ENCODE peak calls at places on chromosomes 12 and 14, in four cellular contexts. X, O, U and J are unnamed samples. For H3K4me1, the result is how much of the 10 kb centered on the place peaks cover.

GRCh38 chr12:54134395-54134794 is 54.4 kb downstream of the SMUG1 start:
- DNase-seq in O (no peak), X (no peak), U (no peak), J (no peak)

GRCh38 chr14:21405097-21405496 is 21.3 kb upstream of the SUPT16H start:
- DNase-seq in X (no peak), O (peak), U (no peak), J (no peak)

GRCh38 chr12:33304176-33304575 is 135.4 kb downstream of the SYT10 start:
- DNase-seq in X (no peak), O (no peak), U (no peak), J (no peak)

GRCh38 chr14:61153436-61153835 is 127.7 kb downstream of the TMEM30B start:
- DNase-seq in O (peak), X (peak), U (peak), J (no peak)

GRCh38 chr12:66688836-66689439 is 10.1 kb upstream of the GRIP1 start:
- DNase-seq in U (peak), O (peak), X (peak), J (no peak)

GRCh38 chr14:77914073-77914721 is 114.3 kb downstream of the ADCK1 start:
- DNase-seq in U (no peak), O (no peak), X (no peak), J (no peak)

GRCh38 chr14:43778956-43779639 is 728.0 kb downstream of the FSCB start:
- DNase-seq in O (no peak), X (no peak), U (no peak), J (no peak)

GRCh38 chr14:105317546-105317945 is 3.0 kb downstream of the PACS2 start:
- DNase-seq in X (peak), U (peak), O (peak), J (peak)

GRCh38 chr12:124608451-124608870 is 41.0 kb upstream of the NCOR2 start:
- DNase-seq in U (peak), O (no peak), X (no peak), J (no peak)

GRCh38 chr12:126668538-126668937 is 1598.4 kb upstream of the TMEM132C start:
- DNase-seq in U (peak), O (peak), X (no peak), J (no peak)

GRCh38 chr12:130088509-130088908 is 73.8 kb upstream of the FZD10 start:
- DNase-seq in O (no peak), X (no peak), U (no peak), J (no peak)

GRCh38 chr14:21467620-21468019 is 9.1 kb downstream of the RAB2B start:
- DNase-seq in O (peak), X (peak), U (peak), J (no peak)

GRCh38 chr12:45726594-45727300 is 2.8 kb upstream of the ARID2 start:
- DNase-seq in X (peak), U (peak), O (peak), J (peak)

GRCh38 chr12:56307221-56307965 is 7.3 kb upstream of the CS start:
- DNase-seq in X (no peak), U (no peak), O (no peak), J (no peak)

GRCh38 chr14:21711360-21711961 is 37.8 kb upstream of the OR4E1 start:
- DNase-seq in X (peak), U (peak), O (peak), J (no peak)

GRCh38 chr12:119940881-119941280 is 48.2 kb upstream of the BICDL1 start:
- DNase-seq in X (peak), O (peak), U (peak), J (no peak)

GRCh38 chr12:105100207-105100985 is 7.1 kb upstream of the WASHC4 start:
- DNase-seq in U (peak), X (peak), O (peak), J (no peak)

GRCh38 chr12:54055522-54055921 is 1.9 kb downstream of the HOXC4 start:
- DNase-seq in U (no peak), O (no peak), X (no peak), J (no peak)

GRCh38 chr14:67663633-67664032 is 10.8 kb downstream of the VTI1B start:
- DNase-seq in X (no peak), O (no peak), U (no peak), J (no peak)

GRCh38 chr14:95057851-95058250 is 99.5 kb downstream of the DICER1 start:
- DNase-seq in X (no peak), U (no peak), O (no peak), J (no peak)

GRCh38 chr12:16526693-16527092 is 79.3 kb downstream of the LMO3 start:
- DNase-seq in X (peak), O (peak), U (peak), J (no peak)

GRCh38 chr14:50717826-50718225 is 49.7 kb upstream of the SAV1 start:
- DNase-seq in X (no peak), U (no peak), O (no peak), J (no peak)

GRCh38 chr12:39931857-39932256 is 174.0 kb downstream of the SLC2A13 start:
- DNase-seq in O (no peak), U (no peak), X (no peak), J (no peak)

GRCh38 chr14:59850458-59850857 is 20.1 kb downstream of the RTN1 start:
- DNase-seq in U (no peak), X (no peak), O (no peak), J (no peak)
- H3K4me1 ChIP-seq in U (under half), X (under half), O (under half), J (under half)

DNA sequence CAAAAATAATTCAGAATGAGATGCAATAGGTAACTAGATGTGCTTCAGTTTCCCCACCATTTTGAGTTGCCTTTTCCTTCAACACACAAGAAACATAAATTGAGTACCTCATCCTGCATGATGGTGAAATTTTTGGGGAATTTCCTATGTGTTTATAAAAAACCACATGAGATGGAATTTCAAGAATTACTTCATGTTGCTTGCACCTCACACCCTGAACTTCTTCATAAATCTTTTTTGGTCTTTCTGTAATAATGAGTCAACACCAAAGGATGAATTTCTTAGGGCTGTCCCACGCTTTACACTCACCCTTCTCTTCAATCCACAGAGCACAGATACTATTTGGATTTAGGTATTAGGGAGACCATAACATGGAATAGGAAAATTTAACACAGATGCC is 22.6 kb upstream of the LUM start:
- DNase-seq in U (peak), X (peak), O (peak), J (no peak)
- H3K9ac ChIP-seq in U (no peak), X (peak), O (peak), J (no peak)

GRCh38 chr12:95730457-95730856 is 60.1 kb downstream of the NTN4 start:
- DNase-seq in U (no peak), X (no peak), O (no peak), J (no peak)

GRCh38 chr12:95736631-95737030 is 53.9 kb downstream of the NTN4 start:
- DNase-seq in O (peak), X (peak), U (peak), J (no peak)

GRCh38 chr12:95731519-95731958 is 59.0 kb downstream of the NTN4 start:
- DNase-seq in X (no peak), U (no peak), O (no peak), J (no peak)

GRCh38 chr12:95738024-95738611 is 52.4 kb downstream of the NTN4 start:
- DNase-seq in U (no peak), O (no peak), X (no peak), J (no peak)

DNA sequence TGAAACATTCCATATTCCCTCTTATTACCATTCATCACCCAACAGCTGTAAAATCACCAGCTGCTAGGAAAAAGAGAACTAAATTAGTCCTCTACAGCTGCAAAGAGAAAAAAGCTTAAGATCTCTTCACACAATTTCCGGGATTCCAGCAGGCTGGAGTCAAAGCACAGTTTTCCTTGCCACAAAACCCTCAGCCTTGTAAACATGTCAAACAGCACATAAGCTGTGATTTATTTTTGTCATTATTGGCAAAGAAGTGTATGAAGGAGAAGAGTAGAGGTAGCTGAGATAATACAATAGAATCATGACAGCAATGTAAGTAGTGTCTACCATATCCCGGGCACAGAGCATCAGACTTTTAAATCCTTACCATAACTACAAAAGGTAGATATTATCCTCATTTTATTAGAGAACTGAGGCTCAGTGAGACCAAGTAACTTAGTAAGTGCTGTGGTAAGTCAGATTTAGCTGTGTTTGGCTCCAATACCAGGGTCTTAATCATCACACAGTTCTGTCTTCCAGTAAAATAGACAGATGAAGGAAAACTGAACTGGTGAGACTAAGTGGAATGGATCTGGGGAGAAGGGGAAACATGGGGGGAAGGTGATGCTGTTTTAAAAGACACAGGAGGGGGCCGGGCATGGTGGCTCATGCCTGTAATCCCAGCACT is 57.3 kb downstream of the NTN4 start:
- DNase-seq in X (peak), U (peak), O (peak), J (no peak)
- H3K4me1 ChIP-seq in X (under half), U (under half), O (under half), J (under half)

GRCh38 chr14:46574976-46575375 is 76.6 kb downstream of the RPL10L start:
- DNase-seq in U (no peak), O (no peak), X (no peak), J (no peak)
- H3K9ac ChIP-seq in U (no peak), O (no peak), X (no peak), J (no peak)

GRCh38 chr12:128815779-128816642 is 7.7 kb downstream of the SLC15A4 start:
- DNase-seq in X (no peak), U (peak), O (peak), J (no peak)
- H3K4me1 ChIP-seq in X (under half), U (under half), O (half or more), J (under half)

DNA sequence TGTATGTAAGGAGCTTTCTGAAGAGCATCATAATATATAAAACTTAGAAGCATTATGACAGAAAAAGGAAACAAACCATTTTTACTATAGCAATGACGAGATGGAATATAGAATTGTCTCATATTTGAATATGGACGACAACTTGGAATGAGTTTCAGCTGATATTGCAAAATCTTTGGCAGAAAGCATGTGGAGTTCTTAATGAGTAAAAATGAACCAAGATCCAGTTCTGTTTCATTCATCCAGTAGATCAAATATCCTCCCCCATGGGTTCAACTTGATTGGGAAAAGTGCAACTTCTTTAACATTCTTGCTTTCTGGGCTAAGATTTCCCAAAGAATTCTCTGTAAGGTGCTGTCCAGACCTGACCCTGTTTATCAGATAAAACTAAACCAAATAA is 267.6 kb downstream of the ADAMTS20 start:
- DNase-seq in U (peak), O (peak), X (no peak), J (no peak)
- H3K9ac ChIP-seq in U (no peak), O (no peak), X (peak), J (no peak)